ENCODE peak calls at places on chromosomes 16 and 17, in five cellular contexts. J is NCI-H2171; H is stimulated activated CD8-positive, alpha-beta memory T cell treated with anti-CD3 and anti-CD28 coated beads, Interleukin-4, amount 100 ng/mL, for 1 hour; Z is cardiac fibroblast; Y is lung. E is an unnamed sample.

GRCh38 chr17:71327376-71328059 is 793.3 kb upstream of the SOX9 start:
- DNase-seq in J (no peak), H (no peak), Z (peak; percentile 37), Y (no peak), E (no peak)

GRCh38 chr17:15185625-15185991 is 79.5 kb downstream of the PMP22 start:
- DNase-seq in J (no peak), H (no peak), Z (peak; percentile 77), Y (no peak), E (no peak)

GRCh38 chr16:51651061-51651466 is 500.0 kb upstream of the SALL1 start:
- DNase-seq in J (no peak), H (no peak), Z (peak; percentile 8), Y (no peak), E (no peak)

GRCh38 chr16:67528222-67528869 is at the start of gene RIPOR1:
- DNase-seq in J (peak; percentile 21), H (no peak), Z (no peak), Y (no peak), E (no peak)

GRCh38 chr17:38363016-38363415 is 11.4 kb downstream of the SOCS7 start:
- DNase-seq in J (no peak), H (no peak), Z (no peak), Y (no peak), E (no peak)

GRCh38 chr17:50027639-50028206 is 28.2 kb upstream of the ITGA3 start:
- DNase-seq in J (no peak), H (no peak), Z (peak; percentile 93), Y (peak; percentile 68), E (no peak)

GRCh38 chr16:12484987-12485386 is 318.7 kb downstream of the CPPED1 start:
- DNase-seq in J (no peak), H (no peak), Z (no peak), Y (no peak), E (no peak)

GRCh38 chr17:7903154-7904103 is 12.7 kb downstream of the RNF227 start:
- DNase-seq in J (no peak), H (no peak), Z (no peak), Y (no peak), E (no peak)

GRCh38 chr17:45414997-45415881 is 17.4 kb downstream of the ARHGAP27 start:
- DNase-seq in J (no peak), H (no peak), Z (no peak), Y (no peak), E (no peak)

GRCh38 chr17:35429702-35430101 is 2.6 kb downstream of the SLFN12 start:
- DNase-seq in J (no peak), H (no peak), Z (no peak), Y (no peak), E (no peak)

GRCh38 chr16:21950782-21951521 is 2.2 kb upstream of the UQCRC2 start:
- DNase-seq in J (no peak), H (no peak), Z (peak; percentile 54), Y (no peak), E (no peak)

GRCh38 chr17:61291457-61292311 is 108.0 kb upstream of the TBX2 start:
- DNase-seq in J (no peak), H (no peak), Z (peak; percentile 40), Y (no peak), E (no peak)

GRCh38 chr16:75319513-75320401 is 68.3 kb upstream of the BCAR1 start:
- DNase-seq in J (no peak), H (no peak), Z (peak; percentile 87), Y (no peak), E (no peak)

GRCh38 chr17:1899403-1900000 is 69.7 kb downstream of the RPA1 start:
- DNase-seq in J (no peak), H (no peak), Z (no peak), Y (no peak), E (no peak)

GRCh38 chr17:9220466-9221230 is 199.3 kb downstream of the NTN1 start:
- DNase-seq in J (no peak), H (no peak), Z (no peak), Y (no peak), E (no peak)

GRCh38 chr17:32861979-32862378 is 14.9 kb downstream of the MYO1D start:
- DNase-seq in J (no peak), H (no peak), Z (no peak), Y (no peak), E (no peak)

GRCh38 chr16:84421081-84421937 is 53.0 kb downstream of the ATP2C2 start:
- DNase-seq in J (no peak), H (no peak), Z (no peak), Y (no peak), E (no peak)

GRCh38 chr16:68658258-68658973 is 13.3 kb downstream of the CDH3 start:
- DNase-seq in J (no peak), H (no peak), Z (peak; percentile 51), Y (peak; percentile 51), E (no peak)

GRCh38 chr17:330993-331701 is 21.5 kb downstream of the RPH3AL start:
- DNase-seq in J (no peak), H (no peak), Z (no peak), Y (no peak), E (no peak)

GRCh38 chr17:17877548-17878358 is 41.0 kb upstream of the SREBF1 start:
- DNase-seq in J (no peak), H (no peak), Z (peak; percentile 98), Y (peak; percentile 80), E (no peak)

GRCh38 chr17:80476877-80477646 is 655 bp upstream of the NPTX1 start:
- DNase-seq in J (peak; percentile 38), H (no peak), Z (no peak), Y (no peak), E (no peak)

GRCh38 chr16:87540072-87540976 is 47.5 kb upstream of the ZCCHC14 start:
- DNase-seq in J (no peak), H (no peak), Z (no peak), Y (no peak), E (no peak)

GRCh38 chr17:49963277-49963625 is 5.7 kb upstream of the DLX4 start:
- DNase-seq in J (no peak), H (no peak), Z (no peak), Y (no peak), E (no peak)